ENCODE peak calls at places on chromosomes 13 and 19, in six cellular contexts. One of them, this sample, is unnamed.

GRCh38 chr19:50501568-50502475 is 9.2 kb downstream of the JOSD2 start:
- DNase-seq in lower lobe of right lung: peak
- DNase-seq in NB4: no peak
- DNase-seq in fibroblast of mammary gland: no peak
- DNase-seq in thyroid gland: peak
- DNase-seq in choroid plexus epithelial cell: no peak
- DNase-seq in this sample: no peak

GRCh38 chr19:10753305-10753704 is 35.4 kb downstream of the DNM2 start:
- DNase-seq in lower lobe of right lung: no peak
- DNase-seq in NB4: no peak
- DNase-seq in fibroblast of mammary gland: no peak
- DNase-seq in thyroid gland: no peak
- DNase-seq in choroid plexus epithelial cell: no peak
- DNase-seq in this sample: no peak

GRCh38 chr19:13095934-13096890 is 6.4 kb downstream of the LYL1 start:
- DNase-seq in lower lobe of right lung: no peak
- DNase-seq in NB4: peak
- DNase-seq in fibroblast of mammary gland: no peak
- DNase-seq in thyroid gland: no peak
- DNase-seq in choroid plexus epithelial cell: no peak
- DNase-seq in this sample: no peak

GRCh38 chr13:90568165-90568564 is 779.3 kb upstream of the MIR17HG start:
- DNase-seq in lower lobe of right lung: no peak
- DNase-seq in NB4: no peak
- DNase-seq in fibroblast of mammary gland: no peak
- DNase-seq in thyroid gland: no peak
- DNase-seq in choroid plexus epithelial cell: no peak
- DNase-seq in this sample: no peak

GRCh38 chr19:34365463-34366401 is 736 bp downstream of the GPI start:
- DNase-seq in lower lobe of right lung: peak
- DNase-seq in NB4: peak
- DNase-seq in fibroblast of mammary gland: peak
- DNase-seq in thyroid gland: peak
- DNase-seq in choroid plexus epithelial cell: peak
- DNase-seq in this sample: peak

GRCh38 chr13:36706755-36707154 is 32.9 kb downstream of the SERTM1 start:
- DNase-seq in lower lobe of right lung: no peak
- DNase-seq in NB4: no peak
- DNase-seq in fibroblast of mammary gland: peak
- DNase-seq in thyroid gland: no peak
- DNase-seq in choroid plexus epithelial cell: peak
- DNase-seq in this sample: no peak

GRCh38 chr19:51931921-51932320 is 4.6 kb downstream of the ZNF613 start:
- DNase-seq in lower lobe of right lung: no peak
- DNase-seq in NB4: no peak
- DNase-seq in fibroblast of mammary gland: no peak
- DNase-seq in thyroid gland: no peak
- DNase-seq in choroid plexus epithelial cell: no peak
- DNase-seq in this sample: no peak

GRCh38 chr19:29577662-29577963 is 28.5 kb upstream of the POP4 start:
- DNase-seq in lower lobe of right lung: no peak
- DNase-seq in NB4: no peak
- DNase-seq in fibroblast of mammary gland: no peak
- DNase-seq in thyroid gland: no peak
- DNase-seq in choroid plexus epithelial cell: no peak
- DNase-seq in this sample: no peak

GRCh38 chr13:45412274-45413049 is 5.7 kb downstream of the SLC25A30 start:
- DNase-seq in lower lobe of right lung: no peak
- DNase-seq in NB4: no peak
- DNase-seq in fibroblast of mammary gland: no peak
- DNase-seq in thyroid gland: no peak
- DNase-seq in choroid plexus epithelial cell: no peak
- DNase-seq in this sample: no peak

GRCh38 chr13:48009298-48009697 is 8.2 kb upstream of the SUCLA2 start:
- DNase-seq in lower lobe of right lung: no peak
- DNase-seq in NB4: peak
- DNase-seq in fibroblast of mammary gland: peak
- DNase-seq in thyroid gland: no peak
- DNase-seq in choroid plexus epithelial cell: peak
- DNase-seq in this sample: peak

GRCh38 chr13:114161644-114162532 is 17.2 kb upstream of the CFAP97D2 start:
- DNase-seq in lower lobe of right lung: peak
- DNase-seq in NB4: peak
- DNase-seq in fibroblast of mammary gland: peak
- DNase-seq in thyroid gland: no peak
- DNase-seq in choroid plexus epithelial cell: peak
- DNase-seq in this sample: peak

GRCh38 chr13:37923236-37923635 is 53.7 kb upstream of the TRPC4 start:
- DNase-seq in lower lobe of right lung: no peak
- DNase-seq in NB4: no peak
- DNase-seq in fibroblast of mammary gland: no peak
- DNase-seq in thyroid gland: no peak
- DNase-seq in choroid plexus epithelial cell: no peak
- DNase-seq in this sample: no peak

GRCh38 chr13:89627991-89628390 is 1719.5 kb upstream of the MIR17HG start:
- DNase-seq in lower lobe of right lung: no peak
- DNase-seq in NB4: no peak
- DNase-seq in fibroblast of mammary gland: no peak
- DNase-seq in thyroid gland: no peak
- DNase-seq in choroid plexus epithelial cell: peak
- DNase-seq in this sample: peak

GRCh38 chr13:113802090-113802531 is 43.1 kb downstream of the TMEM255B start:
- DNase-seq in lower lobe of right lung: peak
- DNase-seq in NB4: peak
- DNase-seq in fibroblast of mammary gland: peak
- DNase-seq in thyroid gland: no peak
- DNase-seq in choroid plexus epithelial cell: peak
- DNase-seq in this sample: peak

GRCh38 chr13:111460548-111461444 is 140.4 kb downstream of the TEX29 start:
- DNase-seq in lower lobe of right lung: no peak
- DNase-seq in NB4: peak
- DNase-seq in fibroblast of mammary gland: peak
- DNase-seq in thyroid gland: peak
- DNase-seq in choroid plexus epithelial cell: peak
- DNase-seq in this sample: peak

GRCh38 chr13:51636349-51636890 is 52.2 kb downstream of the WDFY2 start:
- DNase-seq in lower lobe of right lung: no peak
- DNase-seq in NB4: no peak
- DNase-seq in fibroblast of mammary gland: no peak
- DNase-seq in thyroid gland: no peak
- DNase-seq in choroid plexus epithelial cell: peak
- DNase-seq in this sample: no peak

GRCh38 chr19:46254776-46255175 is 25.2 kb downstream of the IGFL1 start:
- DNase-seq in lower lobe of right lung: no peak
- DNase-seq in NB4: peak
- DNase-seq in fibroblast of mammary gland: no peak
- DNase-seq in thyroid gland: no peak
- DNase-seq in choroid plexus epithelial cell: no peak
- DNase-seq in this sample: no peak

GRCh38 chr19:10911579-10912363 is 16.7 kb downstream of the YIPF2 start:
- DNase-seq in lower lobe of right lung: no peak
- DNase-seq in NB4: no peak
- DNase-seq in fibroblast of mammary gland: no peak
- DNase-seq in thyroid gland: no peak
- DNase-seq in choroid plexus epithelial cell: no peak
- DNase-seq in this sample: no peak

GRCh38 chr13:102965802-102966201 is 100.4 kb downstream of the SLC10A2 start:
- DNase-seq in lower lobe of right lung: no peak
- DNase-seq in NB4: no peak
- DNase-seq in fibroblast of mammary gland: no peak
- DNase-seq in thyroid gland: no peak
- DNase-seq in choroid plexus epithelial cell: no peak
- DNase-seq in this sample: peak

GRCh38 chr13:32581177-32581786 is 5.0 kb upstream of the PDS5B start:
- DNase-seq in lower lobe of right lung: no peak
- DNase-seq in NB4: peak
- DNase-seq in fibroblast of mammary gland: peak
- DNase-seq in thyroid gland: no peak
- DNase-seq in choroid plexus epithelial cell: peak
- DNase-seq in this sample: peak

GRCh38 chr13:21696865-21697448 is 26.1 kb downstream of the FGF9 start:
- DNase-seq in lower lobe of right lung: no peak
- DNase-seq in NB4: peak
- DNase-seq in fibroblast of mammary gland: no peak
- DNase-seq in thyroid gland: no peak
- DNase-seq in choroid plexus epithelial cell: no peak
- DNase-seq in this sample: no peak

GRCh38 chr19:41646589-41647204 is 19.8 kb upstream of the CEACAM4 start:
- DNase-seq in lower lobe of right lung: peak
- DNase-seq in NB4: peak
- DNase-seq in fibroblast of mammary gland: peak
- DNase-seq in thyroid gland: peak
- DNase-seq in choroid plexus epithelial cell: peak
- DNase-seq in this sample: peak

GRCh38 chr19:38034153-38034835 is 127.3 kb downstream of the SIPA1L3 start:
- DNase-seq in lower lobe of right lung: no peak
- DNase-seq in NB4: peak
- DNase-seq in fibroblast of mammary gland: peak
- DNase-seq in thyroid gland: no peak
- DNase-seq in choroid plexus epithelial cell: peak
- DNase-seq in this sample: no peak

GRCh38 chr19:11448923-11449554 is 13.6 kb downstream of the PRKCSH start:
- DNase-seq in lower lobe of right lung: no peak
- DNase-seq in NB4: no peak
- DNase-seq in fibroblast of mammary gland: no peak
- DNase-seq in thyroid gland: no peak
- DNase-seq in choroid plexus epithelial cell: no peak
- DNase-seq in this sample: no peak

GRCh38 chr13:113864303-113864890 is 521 bp upstream of the GAS6 start:
- DNase-seq in lower lobe of right lung: no peak
- DNase-seq in NB4: no peak
- DNase-seq in fibroblast of mammary gland: no peak
- DNase-seq in thyroid gland: no peak
- DNase-seq in choroid plexus epithelial cell: no peak
- DNase-seq in this sample: peak

GRCh38 chr13:41516166-41516565 is 58.8 kb downstream of the RGCC start:
- DNase-seq in lower lobe of right lung: no peak
- DNase-seq in NB4: no peak
- DNase-seq in fibroblast of mammary gland: no peak
- DNase-seq in thyroid gland: no peak
- DNase-seq in choroid plexus epithelial cell: no peak
- DNase-seq in this sample: no peak

GRCh38 chr19:1098177-1099051 is 3.2 kb upstream of the POLR2E start:
- DNase-seq in lower lobe of right lung: peak
- DNase-seq in NB4: no peak
- DNase-seq in fibroblast of mammary gland: peak
- DNase-seq in thyroid gland: no peak
- DNase-seq in choroid plexus epithelial cell: no peak
- DNase-seq in this sample: peak

GRCh38 chr19:8307400-8307964 is 676 bp downstream of the CD320 start:
- DNase-seq in lower lobe of right lung: no peak
- DNase-seq in NB4: peak
- DNase-seq in fibroblast of mammary gland: no peak
- DNase-seq in thyroid gland: peak
- DNase-seq in choroid plexus epithelial cell: no peak
- DNase-seq in this sample: no peak
- TF ChIP-seq CTCF in lower lobe of right lung: no peak
- TF ChIP-seq CTCF in NB4: no peak
- TF ChIP-seq CTCF in fibroblast of mammary gland: no peak
- TF ChIP-seq CTCF in thyroid gland: no peak
- TF ChIP-seq CTCF in choroid plexus epithelial cell: no peak
- TF ChIP-seq CTCF in this sample: no peak

GRCh38 chr19:40312533-40312932 is 27.4 kb upstream of the AKT2 start:
- DNase-seq in lower lobe of right lung: no peak
- DNase-seq in NB4: peak
- DNase-seq in fibroblast of mammary gland: no peak
- DNase-seq in thyroid gland: no peak
- DNase-seq in choroid plexus epithelial cell: no peak
- DNase-seq in this sample: no peak
- TF ChIP-seq CTCF in lower lobe of right lung: no peak
- TF ChIP-seq CTCF in NB4: no peak
- TF ChIP-seq CTCF in fibroblast of mammary gland: no peak
- TF ChIP-seq CTCF in thyroid gland: no peak
- TF ChIP-seq CTCF in choroid plexus epithelial cell: no peak
- TF ChIP-seq CTCF in this sample: no peak

GRCh38 chr13:33610471-33611015 is 207.4 kb upstream of the RFC3 start:
- DNase-seq in lower lobe of right lung: peak
- DNase-seq in NB4: peak
- DNase-seq in fibroblast of mammary gland: no peak
- DNase-seq in thyroid gland: peak
- DNase-seq in choroid plexus epithelial cell: peak
- DNase-seq in this sample: no peak

GRCh38 chr13:33615436-33615835 is 202.5 kb upstream of the RFC3 start:
- DNase-seq in lower lobe of right lung: no peak
- DNase-seq in NB4: no peak
- DNase-seq in fibroblast of mammary gland: no peak
- DNase-seq in thyroid gland: no peak
- DNase-seq in choroid plexus epithelial cell: no peak
- DNase-seq in this sample: no peak

GRCh38 chr13:33612641-33613638 is 205.0 kb upstream of the RFC3 start:
- DNase-seq in lower lobe of right lung: no peak
- DNase-seq in NB4: no peak
- DNase-seq in fibroblast of mammary gland: no peak
- DNase-seq in thyroid gland: no peak
- DNase-seq in choroid plexus epithelial cell: no peak
- DNase-seq in this sample: no peak

GRCh38 chr13:33606692-33607091 is 211.3 kb upstream of the RFC3 start:
- DNase-seq in lower lobe of right lung: no peak
- DNase-seq in NB4: no peak
- DNase-seq in fibroblast of mammary gland: no peak
- DNase-seq in thyroid gland: no peak
- DNase-seq in choroid plexus epithelial cell: peak
- DNase-seq in this sample: no peak

GRCh38 chr13:33611016-33611805 is 206.7 kb upstream of the RFC3 start:
- DNase-seq in lower lobe of right lung: no peak
- DNase-seq in NB4: no peak
- DNase-seq in fibroblast of mammary gland: peak
- DNase-seq in thyroid gland: peak
- DNase-seq in choroid plexus epithelial cell: peak
- DNase-seq in this sample: no peak
- TF ChIP-seq CTCF in lower lobe of right lung: no peak
- TF ChIP-seq CTCF in NB4: no peak
- TF ChIP-seq CTCF in fibroblast of mammary gland: no peak
- TF ChIP-seq CTCF in thyroid gland: no peak
- TF ChIP-seq CTCF in choroid plexus epithelial cell: no peak
- TF ChIP-seq CTCF in this sample: no peak

DNA sequence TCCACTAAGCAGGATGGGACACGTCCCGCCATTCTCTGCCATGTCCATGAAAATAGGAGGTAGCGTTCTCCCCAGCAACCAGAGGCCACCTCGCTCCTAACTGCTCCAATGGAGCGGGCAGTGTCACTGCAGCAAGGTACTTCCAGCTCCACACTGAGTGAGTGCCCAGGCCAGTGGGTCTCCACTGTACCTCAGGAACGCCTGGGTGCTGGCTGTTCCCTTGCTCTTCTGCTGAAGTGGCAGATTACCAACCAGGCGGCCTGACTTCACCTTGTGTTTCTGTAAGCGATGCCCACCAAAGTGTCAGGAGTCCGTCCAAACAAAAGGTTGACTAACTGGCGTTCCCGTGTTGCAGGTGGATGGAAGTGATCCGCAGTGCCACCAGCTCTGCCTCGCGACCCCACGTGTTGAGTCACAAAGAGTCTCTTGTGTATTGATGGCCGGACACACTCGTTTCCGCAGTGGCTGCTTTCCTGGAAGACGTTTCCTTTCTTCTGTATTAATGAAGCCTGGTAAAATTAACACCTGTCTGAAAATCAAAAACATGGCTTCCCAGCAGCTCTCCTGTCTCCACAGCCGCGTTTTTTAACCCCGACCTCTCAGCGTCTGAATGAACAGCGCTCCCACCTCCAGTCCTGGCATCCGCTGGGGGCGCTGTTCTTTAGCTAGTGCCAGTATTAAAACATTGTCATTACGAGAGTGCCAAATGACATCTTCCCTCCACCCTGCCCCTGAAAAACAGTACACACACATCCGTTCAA is 128.8 kb downstream of the STK24 start:
- DNase-seq in lower lobe of right lung: no peak
- DNase-seq in NB4: peak
- DNase-seq in fibroblast of mammary gland: peak
- DNase-seq in thyroid gland: peak
- DNase-seq in choroid plexus epithelial cell: peak
- DNase-seq in this sample: no peak
- TF ChIP-seq CTCF in lower lobe of right lung: peak
- TF ChIP-seq CTCF in NB4: peak
- TF ChIP-seq CTCF in fibroblast of mammary gland: peak
- TF ChIP-seq CTCF in thyroid gland: no peak
- TF ChIP-seq CTCF in choroid plexus epithelial cell: peak
- TF ChIP-seq CTCF in this sample: no peak